ENCODE peak calls at places on chromosome 4, in eight cellular contexts. X is AML-193; A is effector memory CD8-positive, alpha-beta T cell; Z is Daoy; Y is skeletal muscle cell; Q is HFFc6; W is fibroblast of mammary gland; D is stimulated activated CD4-positive, alpha-beta T cell treated with anti-CD3 and anti-CD28 coated beads, TNF-alpha, amount 100 ng/mL, for 48 hours. P is an unnamed sample.

GRCh38 chr4:114417214-114417613 is 181.4 kb upstream of the UGT8 start:
- DNase-seq in A (no peak), Y (no peak), W (no peak), D (no peak), Z (no peak), Q (no peak), X (no peak), P (peak)

GRCh38 chr4:185559913-185560281 is 24.6 kb upstream of the PDLIM3 start:
- DNase-seq in Q (peak), W (peak), D (no peak), A (no peak), Z (peak), Y (peak), X (no peak), P (peak)

GRCh38 chr4:71602271-71602890 is 181.5 kb downstream of the GC start:
- DNase-seq in D (no peak), Y (no peak), W (no peak), Q (peak), A (no peak), Z (no peak), X (no peak), P (peak)

GRCh38 chr4:156971168-156971601 is 414 bp downstream of the PDGFC start:
- DNase-seq in Z (peak), Q (no peak), D (no peak), A (no peak), X (no peak), W (no peak), Y (no peak), P (no peak)

GRCh38 chr4:113901994-113902787 is 77.3 kb downstream of the ARSJ start:
- DNase-seq in W (no peak), D (peak), Z (no peak), Y (no peak), X (no peak), A (peak), Q (no peak), P (no peak)

GRCh38 chr4:9608300-9608699 is 164.1 kb downstream of the DEFB131A start:
- DNase-seq in A (no peak), Z (no peak), D (no peak), W (no peak), Q (no peak), Y (no peak), X (no peak), P (no peak)

GRCh38 chr4:11805837-11806236 is 377.1 kb upstream of the HS3ST1 start:
- DNase-seq in D (no peak), Z (no peak), Q (no peak), W (peak), Y (no peak), X (peak), A (no peak), P (peak)

GRCh38 chr4:41622816-41623215 is 84.9 kb downstream of the LIMCH1 start:
- DNase-seq in Z (no peak), X (no peak), Y (no peak), W (no peak), D (no peak), Q (no peak), A (no peak), P (no peak)

GRCh38 chr4:1625600-1626138 is 58.4 kb downstream of the FAM53A start:
- DNase-seq in W (no peak), D (no peak), Y (no peak), Q (no peak), X (no peak), A (no peak), Z (no peak), P (no peak)

GRCh38 chr4:182145360-182145905 is 97.8 kb upstream of the TENM3 start:
- DNase-seq in D (no peak), Y (no peak), W (peak), Q (no peak), X (no peak), A (no peak), Z (no peak), P (peak)

GRCh38 chr4:74793757-74794340 is 474 bp downstream of the BTC start:
- DNase-seq in Z (peak), A (no peak), Q (no peak), W (peak), X (no peak), Y (no peak), D (no peak), P (peak)

GRCh38 chr4:8203817-8204216 is 4.7 kb downstream of the SH3TC1 start:
- DNase-seq in A (no peak), D (no peak), Y (no peak), Z (no peak), X (no peak), W (no peak), Q (no peak), P (no peak)

P was measured in choroid plexus epithelial cell.